ENCODE peak calls at places on chromosome X, in ten cellular contexts. One of them, this sample, is unnamed.

GRCh38 chrX:153526801-153527599 is 9.6 kb downstream of the ATP2B3 start:
- DNase-seq in suprapubic skin: no peak
- DNase-seq in right lobe of liver: no peak
- DNase-seq in colonic mucosa: no peak
- DNase-seq in neural progenitor cell: no peak
- DNase-seq in cardiac muscle cell: no peak
- DNase-seq in coronary artery: no peak
- DNase-seq in GM23338: no peak
- DNase-seq in GM12864: no peak
- DNase-seq in bronchial epithelial cell: no peak
- DNase-seq in this sample: no peak

GRCh38 chrX:30875957-30876356 is 13.1 kb downstream of the TAB3 start:
- DNase-seq in suprapubic skin: no peak
- DNase-seq in right lobe of liver: no peak
- DNase-seq in colonic mucosa: no peak
- DNase-seq in neural progenitor cell: no peak
- DNase-seq in cardiac muscle cell: no peak
- DNase-seq in coronary artery: no peak
- DNase-seq in GM23338: no peak
- DNase-seq in GM12864: no peak
- DNase-seq in bronchial epithelial cell: peak
- DNase-seq in this sample: peak

GRCh38 chrX:42708222-42708621 is 69.7 kb downstream of the PPP1R2C start:
- DNase-seq in suprapubic skin: no peak
- DNase-seq in right lobe of liver: no peak
- DNase-seq in colonic mucosa: no peak
- DNase-seq in neural progenitor cell: no peak
- DNase-seq in cardiac muscle cell: no peak
- DNase-seq in coronary artery: no peak
- DNase-seq in GM23338: no peak
- DNase-seq in GM12864: no peak
- DNase-seq in bronchial epithelial cell: no peak
- DNase-seq in this sample: no peak

GRCh38 chrX:20254712-20255299 is 11.9 kb downstream of the RPS6KA3 start:
- DNase-seq in suprapubic skin: no peak
- DNase-seq in right lobe of liver: no peak
- DNase-seq in colonic mucosa: no peak
- DNase-seq in neural progenitor cell: no peak
- DNase-seq in cardiac muscle cell: no peak
- DNase-seq in coronary artery: no peak
- DNase-seq in GM23338: no peak
- DNase-seq in GM12864: no peak
- DNase-seq in bronchial epithelial cell: no peak
- DNase-seq in this sample: peak

GRCh38 chrX:2967998-2968909 is 38.1 kb upstream of the ARSH start:
- DNase-seq in suprapubic skin: peak
- DNase-seq in right lobe of liver: no peak
- DNase-seq in colonic mucosa: peak
- DNase-seq in neural progenitor cell: peak
- DNase-seq in cardiac muscle cell: no peak
- DNase-seq in coronary artery: no peak
- DNase-seq in GM23338: peak
- DNase-seq in GM12864: no peak
- DNase-seq in bronchial epithelial cell: peak
- DNase-seq in this sample: peak

GRCh38 chrX:21838937-21839333 is 482 bp upstream of the MBTPS2 start:
- DNase-seq in suprapubic skin: no peak
- DNase-seq in right lobe of liver: no peak
- DNase-seq in colonic mucosa: no peak
- DNase-seq in neural progenitor cell: no peak
- DNase-seq in cardiac muscle cell: no peak
- DNase-seq in coronary artery: no peak
- DNase-seq in GM23338: no peak
- DNase-seq in GM12864: no peak
- DNase-seq in bronchial epithelial cell: peak
- DNase-seq in this sample: peak

GRCh38 chrX:108396188-108396885 is 41.9 kb downstream of the COL4A6 start:
- DNase-seq in suprapubic skin: no peak
- DNase-seq in right lobe of liver: no peak
- DNase-seq in colonic mucosa: no peak
- DNase-seq in neural progenitor cell: no peak
- DNase-seq in cardiac muscle cell: peak
- DNase-seq in coronary artery: no peak
- DNase-seq in GM23338: peak
- DNase-seq in GM12864: no peak
- DNase-seq in bronchial epithelial cell: peak
- DNase-seq in this sample: no peak

GRCh38 chrX:22345884-22346283 is 73.2 kb downstream of the CBLL2 start:
- DNase-seq in suprapubic skin: no peak
- DNase-seq in right lobe of liver: no peak
- DNase-seq in colonic mucosa: no peak
- DNase-seq in neural progenitor cell: no peak
- DNase-seq in cardiac muscle cell: no peak
- DNase-seq in coronary artery: no peak
- DNase-seq in GM23338: no peak
- DNase-seq in GM12864: no peak
- DNase-seq in bronchial epithelial cell: peak
- DNase-seq in this sample: no peak

GRCh38 chrX:84046403-84046984 is 141.5 kb downstream of the RPS6KA6 start:
- DNase-seq in suprapubic skin: no peak
- DNase-seq in right lobe of liver: no peak
- DNase-seq in colonic mucosa: no peak
- DNase-seq in neural progenitor cell: peak
- DNase-seq in cardiac muscle cell: peak
- DNase-seq in coronary artery: no peak
- DNase-seq in GM23338: peak
- DNase-seq in GM12864: no peak
- DNase-seq in bronchial epithelial cell: peak
- DNase-seq in this sample: peak

GRCh38 chrX:147565239-147565638 is 346.5 kb upstream of the FMR1 start:
- DNase-seq in suprapubic skin: no peak
- DNase-seq in right lobe of liver: no peak
- DNase-seq in colonic mucosa: no peak
- DNase-seq in neural progenitor cell: no peak
- DNase-seq in cardiac muscle cell: no peak
- DNase-seq in coronary artery: no peak
- DNase-seq in GM23338: no peak
- DNase-seq in GM12864: no peak
- DNase-seq in bronchial epithelial cell: peak
- DNase-seq in this sample: peak

GRCh38 chrX:19958530-19959486 is 32.1 kb downstream of the BCLAF3 start:
- DNase-seq in suprapubic skin: no peak
- DNase-seq in right lobe of liver: no peak
- DNase-seq in colonic mucosa: no peak
- DNase-seq in neural progenitor cell: no peak
- DNase-seq in cardiac muscle cell: no peak
- DNase-seq in coronary artery: no peak
- DNase-seq in GM23338: no peak
- DNase-seq in GM12864: no peak
- DNase-seq in bronchial epithelial cell: peak
- DNase-seq in this sample: no peak

GRCh38 chrX:72018277-72019112 is 107.8 kb downstream of the NHSL2 start:
- DNase-seq in suprapubic skin: peak
- DNase-seq in right lobe of liver: peak
- DNase-seq in colonic mucosa: peak
- DNase-seq in neural progenitor cell: peak
- DNase-seq in cardiac muscle cell: peak
- DNase-seq in coronary artery: peak
- DNase-seq in GM23338: peak
- DNase-seq in GM12864: no peak
- DNase-seq in bronchial epithelial cell: peak
- DNase-seq in this sample: peak

GRCh38 chrX:42902513-42902912 is 124.5 kb upstream of the PPP1R2C start:
- DNase-seq in suprapubic skin: no peak
- DNase-seq in right lobe of liver: no peak
- DNase-seq in colonic mucosa: no peak
- DNase-seq in neural progenitor cell: no peak
- DNase-seq in cardiac muscle cell: no peak
- DNase-seq in coronary artery: no peak
- DNase-seq in GM23338: no peak
- DNase-seq in GM12864: no peak
- DNase-seq in bronchial epithelial cell: no peak
- DNase-seq in this sample: no peak

GRCh38 chrX:46376246-46376885 is 168.9 kb downstream of the ZNF674 start:
- DNase-seq in suprapubic skin: no peak
- DNase-seq in right lobe of liver: no peak
- DNase-seq in colonic mucosa: peak
- DNase-seq in neural progenitor cell: peak
- DNase-seq in cardiac muscle cell: peak
- DNase-seq in coronary artery: no peak
- DNase-seq in GM23338: peak
- DNase-seq in GM12864: no peak
- DNase-seq in bronchial epithelial cell: peak
- DNase-seq in this sample: peak

GRCh38 chrX:108090474-108091265 is 672 bp downstream of the PSMD10 start:
- DNase-seq in suprapubic skin: no peak
- DNase-seq in right lobe of liver: no peak
- DNase-seq in colonic mucosa: no peak
- DNase-seq in neural progenitor cell: no peak
- DNase-seq in cardiac muscle cell: peak
- DNase-seq in coronary artery: no peak
- DNase-seq in GM23338: no peak
- DNase-seq in GM12864: no peak
- DNase-seq in bronchial epithelial cell: peak
- DNase-seq in this sample: peak

GRCh38 chrX:40117715-40118285 is 20.0 kb upstream of the BCOR start:
- DNase-seq in suprapubic skin: no peak
- DNase-seq in right lobe of liver: no peak
- DNase-seq in colonic mucosa: no peak
- DNase-seq in neural progenitor cell: no peak
- DNase-seq in cardiac muscle cell: no peak
- DNase-seq in coronary artery: no peak
- DNase-seq in GM23338: no peak
- DNase-seq in GM12864: no peak
- DNase-seq in bronchial epithelial cell: no peak
- DNase-seq in this sample: no peak

DNA sequence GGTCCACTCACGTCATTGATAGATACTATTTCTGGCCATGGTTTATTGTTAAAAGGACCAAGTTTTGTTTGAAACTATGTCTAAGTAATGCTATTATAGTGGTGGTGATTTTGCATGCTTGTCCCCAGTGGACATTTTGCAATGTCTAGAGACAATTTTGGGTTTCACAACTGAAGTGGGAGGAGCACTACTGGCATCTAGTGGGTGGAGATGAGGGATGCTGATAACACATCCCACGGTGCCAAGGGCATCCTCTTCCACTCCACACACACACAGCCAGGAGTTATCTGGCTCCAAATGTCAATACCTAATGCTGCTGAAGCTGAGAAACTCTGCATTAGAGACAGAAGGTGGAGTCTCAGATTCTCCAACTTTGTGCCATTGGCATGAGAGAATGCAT is 131.2 kb downstream of the FRMPD4 start:
- DNase-seq in suprapubic skin: no peak
- DNase-seq in right lobe of liver: no peak
- DNase-seq in colonic mucosa: no peak
- DNase-seq in neural progenitor cell: no peak
- DNase-seq in cardiac muscle cell: no peak
- DNase-seq in coronary artery: no peak
- DNase-seq in GM23338: no peak
- DNase-seq in GM12864: no peak
- DNase-seq in bronchial epithelial cell: no peak
- DNase-seq in this sample: peak
- TF ChIP-seq CTCF in suprapubic skin: no peak
- TF ChIP-seq CTCF in right lobe of liver: no peak
- TF ChIP-seq CTCF in colonic mucosa: no peak
- TF ChIP-seq CTCF in neural progenitor cell: no peak
- TF ChIP-seq CTCF in cardiac muscle cell: no peak
- TF ChIP-seq CTCF in coronary artery: no peak
- TF ChIP-seq CTCF in GM23338: no peak
- TF ChIP-seq CTCF in GM12864: no peak
- TF ChIP-seq CTCF in bronchial epithelial cell: no peak
- TF ChIP-seq CTCF in this sample: peak

DNA sequence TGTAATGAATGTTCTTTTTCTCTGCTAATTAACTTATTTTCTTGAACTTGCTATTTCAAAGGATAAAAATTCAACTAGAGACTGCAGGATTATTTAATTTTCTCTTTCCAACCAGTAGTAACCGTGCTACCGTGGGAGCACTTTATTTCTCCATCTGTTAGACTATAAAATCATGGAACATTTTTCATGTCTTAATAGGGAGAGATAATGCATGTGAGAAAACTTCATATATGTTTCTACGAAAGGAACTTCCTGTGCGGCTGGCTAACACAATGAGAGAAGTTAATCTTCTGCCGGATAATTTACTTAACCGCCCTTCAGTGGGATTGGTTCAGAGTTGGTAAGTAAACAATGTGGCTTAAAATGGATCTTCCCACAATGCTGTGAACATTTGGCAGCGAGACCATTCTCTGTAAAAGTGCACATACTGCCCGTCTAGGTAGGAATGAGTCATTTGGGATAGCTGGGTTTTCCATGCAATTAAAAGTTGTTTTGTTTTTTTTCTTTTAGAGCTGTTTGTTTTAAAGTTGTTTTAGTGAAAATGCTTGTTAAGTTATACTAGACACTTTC is 29.5 kb downstream of the PDK3 start:
- DNase-seq in suprapubic skin: no peak
- DNase-seq in right lobe of liver: no peak
- DNase-seq in colonic mucosa: peak
- DNase-seq in neural progenitor cell: peak
- DNase-seq in cardiac muscle cell: no peak
- DNase-seq in coronary artery: no peak
- DNase-seq in GM23338: no peak
- DNase-seq in GM12864: no peak
- DNase-seq in bronchial epithelial cell: peak
- DNase-seq in this sample: peak
- H3K4me3 ChIP-seq in suprapubic skin: no peak
- H3K4me3 ChIP-seq in right lobe of liver: no peak
- H3K4me3 ChIP-seq in colonic mucosa: no peak
- H3K4me3 ChIP-seq in neural progenitor cell: no peak
- H3K4me3 ChIP-seq in cardiac muscle cell: no peak
- H3K4me3 ChIP-seq in coronary artery: peak
- H3K4me3 ChIP-seq in GM23338: no peak
- H3K4me3 ChIP-seq in GM12864: no peak
- H3K4me3 ChIP-seq in bronchial epithelial cell: no peak
- H3K4me3 ChIP-seq in this sample: no peak

GRCh38 chrX:26851981-26852380 is 611.2 kb downstream of the PPP4R3C start:
- DNase-seq in suprapubic skin: no peak
- DNase-seq in right lobe of liver: no peak
- DNase-seq in colonic mucosa: no peak
- DNase-seq in neural progenitor cell: peak
- DNase-seq in cardiac muscle cell: peak
- DNase-seq in coronary artery: no peak
- DNase-seq in GM23338: peak
- DNase-seq in GM12864: no peak
- DNase-seq in bronchial epithelial cell: peak
- DNase-seq in this sample: no peak
- TF ChIP-seq CTCF in suprapubic skin: no peak
- TF ChIP-seq CTCF in right lobe of liver: no peak
- TF ChIP-seq CTCF in colonic mucosa: no peak
- TF ChIP-seq CTCF in neural progenitor cell: peak
- TF ChIP-seq CTCF in cardiac muscle cell: no peak
- TF ChIP-seq CTCF in coronary artery: no peak
- TF ChIP-seq CTCF in GM23338: peak
- TF ChIP-seq CTCF in GM12864: no peak
- TF ChIP-seq CTCF in bronchial epithelial cell: peak
- TF ChIP-seq CTCF in this sample: no peak

DNA sequence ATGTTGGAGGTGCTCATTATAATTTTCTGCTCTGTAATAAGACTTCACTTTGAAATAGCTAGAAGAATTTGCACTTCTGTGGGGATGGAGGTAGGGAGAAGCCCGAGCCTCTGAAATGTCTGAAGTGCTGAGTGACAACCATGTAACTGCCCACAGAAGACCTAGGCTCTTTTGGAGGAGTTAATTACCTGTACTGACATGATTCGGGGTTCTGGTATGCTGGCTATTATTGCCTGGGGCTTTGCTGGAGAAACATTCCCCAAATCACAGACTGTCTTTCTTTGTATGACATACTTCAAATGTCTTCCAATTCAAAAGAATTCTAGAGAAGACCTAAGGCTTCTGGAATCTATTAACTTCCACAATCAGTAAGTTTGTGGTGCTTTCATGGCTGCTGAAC is 211.2 kb upstream of the POF1B start:
- DNase-seq in suprapubic skin: no peak
- DNase-seq in right lobe of liver: no peak
- DNase-seq in colonic mucosa: no peak
- DNase-seq in neural progenitor cell: peak
- DNase-seq in cardiac muscle cell: no peak
- DNase-seq in coronary artery: no peak
- DNase-seq in GM23338: peak
- DNase-seq in GM12864: no peak
- DNase-seq in bronchial epithelial cell: peak
- DNase-seq in this sample: no peak
- H3K4me3 ChIP-seq in suprapubic skin: no peak
- H3K4me3 ChIP-seq in right lobe of liver: no peak
- H3K4me3 ChIP-seq in colonic mucosa: no peak
- H3K4me3 ChIP-seq in neural progenitor cell: no peak
- H3K4me3 ChIP-seq in cardiac muscle cell: no peak
- H3K4me3 ChIP-seq in coronary artery: no peak
- H3K4me3 ChIP-seq in GM23338: no peak
- H3K4me3 ChIP-seq in GM12864: no peak
- H3K4me3 ChIP-seq in bronchial epithelial cell: no peak
- H3K4me3 ChIP-seq in this sample: no peak